ENCODE peak calls at places on chromosomes 12 and 14, in four cellular contexts. One of them, this sample, is unnamed.

GRCh38 chr14:23468704-23469126 is 788 bp upstream of the NGDN start:
- DNase-seq in WTC11: no peak
- DNase-seq in body of pancreas: no peak
- DNase-seq in HCEC 1CT: no peak
- DNase-seq in this sample: no peak

GRCh38 chr14:101828038-101828437 is 66.5 kb downstream of the PPP2R5C start:
- DNase-seq in WTC11: no peak
- DNase-seq in HCEC 1CT: no peak
- DNase-seq in body of pancreas: no peak
- DNase-seq in this sample: no peak

GRCh38 chr12:685388-685787 is 22.1 kb upstream of the NINJ2 start:
- DNase-seq in WTC11: no peak
- DNase-seq in HCEC 1CT: no peak
- DNase-seq in body of pancreas: no peak
- DNase-seq in this sample: no peak

GRCh38 chr12:49939707-49940106 is 10.8 kb upstream of the AQP2 start:
- DNase-seq in HCEC 1CT: no peak
- DNase-seq in WTC11: no peak
- DNase-seq in body of pancreas: no peak
- DNase-seq in this sample: no peak

GRCh38 chr14:101187816-101188570 is 284.5 kb upstream of the RTL1 start:
- DNase-seq in HCEC 1CT: no peak
- DNase-seq in body of pancreas: no peak
- DNase-seq in WTC11: no peak
- DNase-seq in this sample: no peak

GRCh38 chr12:31204995-31205582 is 120.9 kb downstream of the SINHCAF start:
- DNase-seq in HCEC 1CT: peak; percentile 8
- DNase-seq in WTC11: no peak
- DNase-seq in body of pancreas: no peak
- DNase-seq in this sample: peak; percentile 23

GRCh38 chr14:74867673-74868072 is 8.3 kb downstream of the PROX2 start:
- DNase-seq in HCEC 1CT: no peak
- DNase-seq in WTC11: no peak
- DNase-seq in body of pancreas: no peak
- DNase-seq in this sample: no peak

GRCh38 chr14:80350707-80351106 is 139.4 kb upstream of the DIO2 start:
- DNase-seq in body of pancreas: no peak
- DNase-seq in HCEC 1CT: no peak
- DNase-seq in WTC11: no peak
- DNase-seq in this sample: no peak

GRCh38 chr12:50317198-50317597 is 33.9 kb upstream of the LIMA1 start:
- DNase-seq in HCEC 1CT: no peak
- DNase-seq in body of pancreas: no peak
- DNase-seq in WTC11: no peak
- DNase-seq in this sample: no peak

GRCh38 chr14:74409441-74409840 is 16.6 kb downstream of the SYNDIG1L start:
- DNase-seq in body of pancreas: no peak
- DNase-seq in WTC11: no peak
- DNase-seq in HCEC 1CT: no peak
- DNase-seq in this sample: no peak

GRCh38 chr14:95480109-95480886 is 36.2 kb downstream of the SYNE3 start:
- DNase-seq in body of pancreas: peak; percentile 34
- DNase-seq in WTC11: no peak
- DNase-seq in HCEC 1CT: peak; percentile 56
- DNase-seq in this sample: no peak

This sample was measured in HS-5.